ENCODE peak calls at places on chromosomes 3 and 15, in four cellular contexts. I is IMR-90, H is trophoblast cell, X is H9. O is an unnamed sample.
A peak's percentile ranks its signal among the peaks of the same experiment; 100 is the strongest.

GRCh38 chr3:53729618-53730017 is 116.6 kb downstream of the CHDH start:
- DNase-seq in H (no peak), X (no peak), I (no peak), O (no peak)

GRCh38 chr3:71803248-71803647 is 18.3 kb upstream of the PROK2 start:
- DNase-seq in H (no peak), I (no peak), X (no peak), O (peak; percentile 41)

GRCh38 chr3:71601811-71602210 is 18.3 kb upstream of the FOXP1 start:
- DNase-seq in I (peak; percentile 69), H (no peak), X (no peak), O (peak; percentile 33)

GRCh38 chr3:184360834-184361531 is 422 bp downstream of the CLCN2 start:
- DNase-seq in H (no peak), X (no peak), I (no peak), O (no peak)

GRCh38 chr15:100922192-100923040 is 3.3 kb downstream of the LRRK1 start:
- DNase-seq in X (no peak), H (no peak), I (no peak), O (no peak)

GRCh38 chr3:196422976-196423781 is 9.0 kb downstream of the UBXN7 start:
- DNase-seq in X (no peak), H (no peak), I (no peak), O (no peak)

GRCh38 chr15:51288143-51289065 is 50.0 kb downstream of the CYP19A1 start:
- DNase-seq in X (no peak), H (no peak), I (no peak), O (peak; percentile 14)

GRCh38 chr15:39599871-39600270 is 19.0 kb downstream of the THBS1 start:
- DNase-seq in I (peak; percentile 79), X (no peak), H (no peak), O (no peak)

GRCh38 chr3:52843881-52844280 is 9.1 kb upstream of the MUSTN1 start:
- DNase-seq in X (no peak), I (no peak), H (no peak), O (no peak)

GRCh38 chr3:36907911-36908646 is 36.8 kb downstream of the TRANK1 start:
- DNase-seq in I (peak; percentile 81), X (no peak), H (peak; percentile 16), O (no peak)

GRCh38 chr3:127052121-127052561 is 69.2 kb downstream of the PLXNA1 start:
- DNase-seq in I (no peak), H (no peak), X (no peak), O (no peak)

GRCh38 chr3:126201168-126201567 is 20.8 kb upstream of the ALDH1L1 start:
- DNase-seq in X (no peak), H (no peak), I (no peak), O (no peak)

GRCh38 chr15:29134239-29134638 is 135.4 kb downstream of the NSMCE3 start:
- DNase-seq in I (no peak), X (peak; percentile 14), H (no peak), O (no peak)

GRCh38 chr3:138329127-138329983 is at the start of gene NME9:
- DNase-seq in X (peak; percentile 98), I (peak; percentile 73), H (peak; percentile 87), O (peak; percentile 98)
- H3K4ac ChIP-seq in X (no peak within 1 kb of the TSS), I (no peak within 1 kb of the TSS), H (no peak within 1 kb of the TSS), O (no peak within 1 kb of the TSS)

GRCh38 chr3:129549805-129550204 is 6.8 kb downstream of the H1-8 start:
- DNase-seq in I (no peak), X (no peak), H (no peak), O (no peak)

GRCh38 chr3:129549006-129549800 is 6.2 kb downstream of the H1-8 start:
- DNase-seq in H (peak; percentile 64), I (peak; percentile 61), X (no peak), O (peak; percentile 59)

GRCh38 chr3:129547241-129547640 is 4.3 kb downstream of the H1-8 start:
- DNase-seq in H (no peak), X (no peak), I (no peak), O (no peak)

GRCh38 chr3:129552287-129553050 is 9.5 kb downstream of the H1-8 start:
- DNase-seq in H (no peak), I (no peak), X (no peak), O (peak; percentile 79)

DNA sequence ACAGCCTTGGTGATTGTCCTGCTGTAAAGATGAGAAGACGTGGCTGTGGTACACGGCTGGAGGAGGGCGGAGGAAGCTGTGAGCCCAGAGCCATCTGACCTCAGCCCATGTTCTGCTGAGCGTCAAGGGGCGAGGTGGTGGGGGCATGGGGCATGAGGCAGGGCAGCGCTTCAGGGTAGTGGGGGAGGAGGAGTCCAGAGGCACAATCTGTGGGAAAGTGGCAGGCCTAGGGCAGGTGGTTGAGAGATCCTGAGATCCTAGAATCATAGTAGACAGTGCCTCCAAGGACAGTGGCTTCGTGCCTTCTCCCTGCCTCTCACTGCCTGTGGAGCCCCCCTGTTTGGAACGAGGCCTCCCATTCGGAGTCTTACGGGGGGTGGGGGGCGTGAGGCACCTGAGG is 5.6 kb downstream of the H1-8 start:
- DNase-seq in I (no peak), X (no peak), H (no peak), O (no peak)
- H2BK120ac ChIP-seq in I (peak overlapping the region; percentile 34), X (no peak overlapping the region), H (peak overlapping the region; percentile 50), O (no peak overlapping the region)

GRCh38 chr15:62994439-62994838 is 48.1 kb upstream of the TPM1 start:
- DNase-seq in H (no peak), I (no peak), X (no peak), O (no peak)
- H2BK5ac ChIP-seq in H (peak overlapping the region; percentile 76), I (no peak overlapping the region), X (no peak overlapping the region), O (no peak overlapping the region)

GRCh38 chr15:26712350-26712749 is 60.5 kb downstream of the GABRB3 start:
- DNase-seq in H (no peak), I (no peak), X (no peak), O (no peak)

GRCh38 chr15:26716069-26716468 is 56.8 kb downstream of the GABRB3 start:
- DNase-seq in H (no peak), X (no peak), I (no peak), O (no peak)

GRCh38 chr15:26713498-26713897 is 59.4 kb downstream of the GABRB3 start:
- DNase-seq in X (no peak), I (no peak), H (no peak), O (no peak)

GRCh38 chr15:26711445-26711844 is 61.4 kb downstream of the GABRB3 start:
- DNase-seq in I (no peak), H (no peak), X (no peak), O (peak; percentile 78)
- H3K4ac ChIP-seq in I (no peak overlapping the region), H (no peak overlapping the region), X (no peak overlapping the region), O (no peak overlapping the region)